ENCODE peak calls at places on chromosome 7, in nine cellular contexts. S is GM12891; R is natural killer cell treated with Interleukin-12 subunit alpha and Interleukin-12 subunit beta and Interleukin-15 and Interleukin-18, amount 100 ng/mL, for 72 hours; T is stimulated activated CD8-positive, alpha-beta memory T cell treated with anti-CD3 and anti-CD28 coated beads, Interleukin-4, amount 100 ng/mL, for 24 hours; A is lower leg skin; Q is activated CD4-positive, alpha-beta T cell treated with anti-CD3 and anti-CD28 coated beads for 4 hours; Y is keratinocyte; W is AG04450; P is fibroblast of lung. V is an unnamed sample.

GRCh38 chr7:40162516-40162915 is 27.7 kb downstream of the SUGCT start:
- DNase-seq in S (no peak), R (no peak), T (no peak), A (no peak), Q (no peak), Y (no peak), W (no peak), P (no peak), V (no peak)

GRCh38 chr7:130966246-130967009 is 232.4 kb upstream of the KLF14 start:
- DNase-seq in S (no peak), R (peak), T (no peak), A (no peak), Q (no peak), Y (no peak), W (no peak), P (no peak), V (no peak)

GRCh38 chr7:91264083-91264923 is at the start of gene FZD1:
- DNase-seq in S (peak), R (peak), T (peak), A (peak), Q (no peak), Y (no peak), W (peak), P (peak), V (peak)

GRCh38 chr7:116228241-116228640 is 17.9 kb downstream of the TES start:
- DNase-seq in S (no peak), R (no peak), T (no peak), A (no peak), Q (no peak), Y (no peak), W (no peak), P (no peak), V (no peak)

GRCh38 chr7:151235091-151235787 is 3.0 kb downstream of the CHPF2 start:
- DNase-seq in S (no peak), R (peak), T (no peak), A (no peak), Q (no peak), Y (no peak), W (no peak), P (no peak), V (no peak)

GRCh38 chr7:102270176-102270887 is 16.3 kb upstream of the SH2B2 start:
- DNase-seq in S (no peak), R (peak), T (no peak), A (no peak), Q (no peak), Y (no peak), W (no peak), P (no peak), V (no peak)

GRCh38 chr7:22351878-22352277 is 5.1 kb downstream of the RAPGEF5 start:
- DNase-seq in S (no peak), R (no peak), T (no peak), A (no peak), Q (no peak), Y (no peak), W (no peak), P (no peak), V (peak)

GRCh38 chr7:152564656-152565055 is 111.3 kb downstream of the XRCC2 start:
- DNase-seq in S (no peak), R (no peak), T (no peak), A (peak), Q (no peak), Y (no peak), W (no peak), P (no peak), V (no peak)

GRCh38 chr7:88363249-88363648 is 56.6 kb upstream of the STEAP4 start:
- DNase-seq in S (no peak), R (no peak), T (no peak), A (no peak), Q (no peak), Y (no peak), W (no peak), P (no peak), V (no peak)

GRCh38 chr7:27883726-27884125 is 143.8 kb downstream of the TAX1BP1 start:
- DNase-seq in S (no peak), R (no peak), T (no peak), A (no peak), Q (no peak), Y (no peak), W (no peak), P (no peak), V (no peak)

GRCh38 chr7:18770852-18771251 is 275.3 kb downstream of the HDAC9 start:
- DNase-seq in S (no peak), R (no peak), T (no peak), A (no peak), Q (no peak), Y (no peak), W (no peak), P (no peak), V (no peak)

GRCh38 chr7:90271753-90272152 is 26.8 kb downstream of the CFAP69 start:
- DNase-seq in S (no peak), R (no peak), T (no peak), A (no peak), Q (no peak), Y (no peak), W (peak), P (peak), V (peak)

GRCh38 chr7:134755422-134756022 is 23.9 kb upstream of the CALD1 start:
- DNase-seq in S (no peak), R (no peak), T (peak), A (no peak), Q (peak), Y (no peak), W (no peak), P (peak), V (peak)

GRCh38 chr7:144032985-144033384 is 15.8 kb upstream of the OR2A5 start:
- DNase-seq in S (no peak), R (no peak), T (no peak), A (no peak), Q (no peak), Y (no peak), W (no peak), P (no peak), V (no peak)

GRCh38 chr7:20624666-20625385 is 9.4 kb downstream of the ABCB5 start:
- DNase-seq in S (no peak), R (no peak), T (no peak), A (no peak), Q (no peak), Y (no peak), W (no peak), P (no peak), V (no peak)

GRCh38 chr7:17015575-17015974 is 133.8 kb upstream of the AGR3 start:
- DNase-seq in S (no peak), R (no peak), T (no peak), A (no peak), Q (no peak), Y (no peak), W (no peak), P (peak), V (no peak)

GRCh38 chr7:24981544-24981951 is 1.6 kb upstream of the OSBPL3 start:
- DNase-seq in S (no peak), R (peak), T (peak), A (peak), Q (peak), Y (no peak), W (no peak), P (peak), V (peak)

GRCh38 chr7:67512481-67512880 is 515.8 kb downstream of the TYW1 start:
- DNase-seq in S (no peak), R (no peak), T (no peak), A (no peak), Q (no peak), Y (no peak), W (no peak), P (no peak), V (no peak)